ENCODE peak calls at places on chromosomes 5 and 9, in eight cellular contexts. C is AG08395; Z is GM23248; F is naive thymus-derived CD4-positive, alpha-beta T cell; R is H4; X is activated T-cell treated with anti-CD3 and anti-CD28 coated beads for 1 hour; P is suprapubic skin; S is HFFc6. T is an unnamed sample.

GRCh38 chr9:14661421-14662059 is 31.7 kb downstream of the ZDHHC21 start:
- DNase-seq in S (no peak), X (no peak), R (peak), Z (peak), P (no peak), F (no peak), C (peak), T (peak)

GRCh38 chr9:92963831-92964606 is 16.7 kb downstream of the FGD3 start:
- DNase-seq in Z (no peak), C (no peak), X (peak), R (no peak), S (no peak), P (peak), F (peak), T (peak)

GRCh38 chr5:149411738-149412519 is 32.8 kb upstream of the IL17B start:
- DNase-seq in S (no peak), P (no peak), Z (no peak), F (no peak), C (no peak), R (no peak), X (no peak), T (no peak)

GRCh38 chr5:109907751-109908150 is 218.0 kb downstream of the MAN2A1 start:
- DNase-seq in P (no peak), C (peak), R (peak), S (peak), X (no peak), Z (peak), F (no peak), T (no peak)

GRCh38 chr9:90975666-90976538 is 174.3 kb downstream of the SYK start:
- DNase-seq in F (no peak), R (no peak), Z (no peak), X (no peak), P (no peak), C (peak), S (no peak), T (no peak)

GRCh38 chr9:75061169-75061568 is 26.8 kb downstream of the NMRK1 start:
- DNase-seq in X (no peak), S (no peak), P (no peak), F (no peak), C (no peak), R (no peak), Z (no peak), T (no peak)

GRCh38 chr9:120348951-120349429 is 231.0 kb downstream of the CDK5RAP2 start:
- DNase-seq in F (no peak), P (no peak), X (no peak), C (peak), R (peak), S (peak), Z (peak), T (peak)

GRCh38 chr5:72817639-72818266 is 1.3 kb downstream of the TNPO1 start:
- DNase-seq in X (no peak), R (no peak), Z (peak), C (no peak), F (no peak), S (no peak), P (no peak), T (no peak)

GRCh38 chr5:12354686-12355085 is 450.4 kb upstream of the CTNND2 start:
- DNase-seq in S (no peak), X (no peak), P (no peak), F (no peak), R (peak), C (no peak), Z (no peak), T (no peak)

GRCh38 chr9:126301985-126302603 is 24.5 kb upstream of the MVB12B start:
- DNase-seq in C (peak), P (no peak), Z (peak), X (peak), F (peak), R (peak), S (peak), T (peak)

GRCh38 chr9:113641100-113641885 is 177.8 kb downstream of the RGS3 start:
- DNase-seq in C (no peak), F (no peak), R (no peak), S (no peak), Z (no peak), P (peak), X (no peak), T (no peak)

GRCh38 chr9:137590123-137590468 is 216 bp downstream of the ZMYND19 start:
- DNase-seq in X (no peak), R (no peak), Z (no peak), P (no peak), C (no peak), F (no peak), S (no peak), T (no peak)

GRCh38 chr9:136324501-136325300 is 2.6 kb upstream of the GPSM1 start:
- DNase-seq in S (no peak), R (no peak), X (no peak), C (no peak), P (no peak), F (no peak), Z (no peak), T (no peak)